ENCODE peak calls at places on chromosomes 12 and 14, in ten cellular contexts. One of them, this sample, is unnamed.

GRCh38 chr14:36449903-36450302 is 70.1 kb downstream of the NKX2-1 start:
- DNase-seq in lower lobe of right lung: no peak
- DNase-seq in BJ: no peak
- DNase-seq in heart right ventricle: no peak
- DNase-seq in HL-60: no peak
- DNase-seq in omental fat pad: no peak
- DNase-seq in A549: peak; percentile 38
- DNase-seq in AG04450: no peak
- DNase-seq in kidney epithelial cell: no peak
- DNase-seq in neural crest cell: no peak
- DNase-seq in this sample: no peak

GRCh38 chr14:38357557-38357956 is 101.7 kb upstream of the CLEC14A start:
- DNase-seq in lower lobe of right lung: no peak
- DNase-seq in BJ: peak; percentile 50
- DNase-seq in heart right ventricle: no peak
- DNase-seq in HL-60: no peak
- DNase-seq in omental fat pad: no peak
- DNase-seq in A549: no peak
- DNase-seq in AG04450: peak; percentile 65
- DNase-seq in kidney epithelial cell: peak; percentile 7
- DNase-seq in neural crest cell: no peak
- DNase-seq in this sample: no peak

GRCh38 chr12:1606021-1606622 is 11.7 kb upstream of the FBXL14 start:
- DNase-seq in lower lobe of right lung: peak; percentile 96
- DNase-seq in BJ: no peak
- DNase-seq in heart right ventricle: peak; percentile 92
- DNase-seq in HL-60: peak; percentile 77
- DNase-seq in omental fat pad: peak; percentile 96
- DNase-seq in A549: peak; percentile 87
- DNase-seq in AG04450: peak; percentile 45
- DNase-seq in kidney epithelial cell: no peak
- DNase-seq in neural crest cell: no peak
- DNase-seq in this sample: peak; percentile 31

GRCh38 chr14:69886843-69887242 is 7.6 kb downstream of the SMOC1 start:
- DNase-seq in lower lobe of right lung: no peak
- DNase-seq in BJ: no peak
- DNase-seq in heart right ventricle: no peak
- DNase-seq in HL-60: no peak
- DNase-seq in omental fat pad: no peak
- DNase-seq in A549: no peak
- DNase-seq in AG04450: no peak
- DNase-seq in kidney epithelial cell: no peak
- DNase-seq in neural crest cell: no peak
- DNase-seq in this sample: no peak

GRCh38 chr14:20327005-20327869 is 5.8 kb downstream of the CCNB1IP1 start:
- DNase-seq in lower lobe of right lung: no peak
- DNase-seq in BJ: no peak
- DNase-seq in heart right ventricle: no peak
- DNase-seq in HL-60: no peak
- DNase-seq in omental fat pad: no peak
- DNase-seq in A549: peak; percentile 74
- DNase-seq in AG04450: peak; percentile 54
- DNase-seq in kidney epithelial cell: no peak
- DNase-seq in neural crest cell: no peak
- DNase-seq in this sample: no peak

GRCh38 chr14:58584383-58584782 is 53.4 kb upstream of the DACT1 start:
- DNase-seq in lower lobe of right lung: no peak
- DNase-seq in BJ: no peak
- DNase-seq in heart right ventricle: no peak
- DNase-seq in HL-60: no peak
- DNase-seq in omental fat pad: no peak
- DNase-seq in A549: no peak
- DNase-seq in AG04450: peak; percentile 47
- DNase-seq in kidney epithelial cell: no peak
- DNase-seq in neural crest cell: no peak
- DNase-seq in this sample: no peak

GRCh38 chr12:68746572-68747180 is 700 bp downstream of the SLC35E3 start:
- DNase-seq in lower lobe of right lung: peak; percentile 71
- DNase-seq in BJ: no peak
- DNase-seq in heart right ventricle: peak; percentile 44
- DNase-seq in HL-60: peak; percentile 20
- DNase-seq in omental fat pad: no peak
- DNase-seq in A549: peak; percentile 51
- DNase-seq in AG04450: peak; percentile 29
- DNase-seq in kidney epithelial cell: peak; percentile 34
- DNase-seq in neural crest cell: no peak
- DNase-seq in this sample: peak; percentile 24

GRCh38 chr12:106223485-106224391 is 24.1 kb downstream of the CKAP4 start:
- DNase-seq in lower lobe of right lung: peak; percentile 72
- DNase-seq in BJ: no peak
- DNase-seq in heart right ventricle: peak; percentile 60
- DNase-seq in HL-60: no peak
- DNase-seq in omental fat pad: no peak
- DNase-seq in A549: peak; percentile 64
- DNase-seq in AG04450: no peak
- DNase-seq in kidney epithelial cell: no peak
- DNase-seq in neural crest cell: peak; percentile 80
- DNase-seq in this sample: peak; percentile 63

GRCh38 chr12:116361404-116362223 is 84.1 kb upstream of the MED13L start:
- DNase-seq in lower lobe of right lung: no peak
- DNase-seq in BJ: no peak
- DNase-seq in heart right ventricle: no peak
- DNase-seq in HL-60: no peak
- DNase-seq in omental fat pad: no peak
- DNase-seq in A549: no peak
- DNase-seq in AG04450: no peak
- DNase-seq in kidney epithelial cell: no peak
- DNase-seq in neural crest cell: no peak
- DNase-seq in this sample: no peak

GRCh38 chr12:87305481-87305880 is 723.7 kb downstream of the C12orf50 start:
- DNase-seq in lower lobe of right lung: no peak
- DNase-seq in BJ: no peak
- DNase-seq in heart right ventricle: no peak
- DNase-seq in HL-60: no peak
- DNase-seq in omental fat pad: no peak
- DNase-seq in A549: no peak
- DNase-seq in AG04450: no peak
- DNase-seq in kidney epithelial cell: no peak
- DNase-seq in neural crest cell: no peak
- DNase-seq in this sample: no peak

GRCh38 chr14:92644166-92644565 is 104.3 kb downstream of the LGMN start:
- DNase-seq in lower lobe of right lung: no peak
- DNase-seq in BJ: peak; percentile 19
- DNase-seq in heart right ventricle: no peak
- DNase-seq in HL-60: no peak
- DNase-seq in omental fat pad: no peak
- DNase-seq in A549: no peak
- DNase-seq in AG04450: no peak
- DNase-seq in kidney epithelial cell: peak; percentile 60
- DNase-seq in neural crest cell: no peak
- DNase-seq in this sample: no peak
- TF ChIP-seq CTCF in lower lobe of right lung: no peak
- TF ChIP-seq CTCF in BJ: no peak
- TF ChIP-seq CTCF in heart right ventricle: no peak
- TF ChIP-seq CTCF in HL-60: no peak
- TF ChIP-seq CTCF in omental fat pad: no peak
- TF ChIP-seq CTCF in A549: no peak
- TF ChIP-seq CTCF in AG04450: no peak
- TF ChIP-seq CTCF in kidney epithelial cell: no peak
- TF ChIP-seq CTCF in neural crest cell: no peak
- TF ChIP-seq CTCF in this sample: no peak

GRCh38 chr12:102891756-102892155 is 25.3 kb downstream of the PAH start:
- DNase-seq in lower lobe of right lung: no peak
- DNase-seq in BJ: no peak
- DNase-seq in heart right ventricle: no peak
- DNase-seq in HL-60: no peak
- DNase-seq in omental fat pad: no peak
- DNase-seq in A549: no peak
- DNase-seq in AG04450: no peak
- DNase-seq in kidney epithelial cell: no peak
- DNase-seq in neural crest cell: no peak
- DNase-seq in this sample: no peak

GRCh38 chr12:102900389-102900788 is 16.7 kb downstream of the PAH start:
- DNase-seq in lower lobe of right lung: no peak
- DNase-seq in BJ: no peak
- DNase-seq in heart right ventricle: no peak
- DNase-seq in HL-60: no peak
- DNase-seq in omental fat pad: no peak
- DNase-seq in A549: no peak
- DNase-seq in AG04450: no peak
- DNase-seq in kidney epithelial cell: no peak
- DNase-seq in neural crest cell: no peak
- DNase-seq in this sample: no peak

GRCh38 chr12:102896067-102896466 is 21.0 kb downstream of the PAH start:
- DNase-seq in lower lobe of right lung: no peak
- DNase-seq in BJ: no peak
- DNase-seq in heart right ventricle: no peak
- DNase-seq in HL-60: no peak
- DNase-seq in omental fat pad: no peak
- DNase-seq in A549: no peak
- DNase-seq in AG04450: no peak
- DNase-seq in kidney epithelial cell: no peak
- DNase-seq in neural crest cell: no peak
- DNase-seq in this sample: no peak
- TF ChIP-seq CTCF in lower lobe of right lung: no peak
- TF ChIP-seq CTCF in BJ: no peak
- TF ChIP-seq CTCF in heart right ventricle: no peak
- TF ChIP-seq CTCF in HL-60: no peak
- TF ChIP-seq CTCF in omental fat pad: no peak
- TF ChIP-seq CTCF in A549: no peak
- TF ChIP-seq CTCF in AG04450: no peak
- TF ChIP-seq CTCF in kidney epithelial cell: no peak
- TF ChIP-seq CTCF in neural crest cell: no peak
- TF ChIP-seq CTCF in this sample: no peak

GRCh38 chr12:41468756-41469155 is 280.6 kb downstream of the PDZRN4 start:
- DNase-seq in lower lobe of right lung: no peak
- DNase-seq in BJ: no peak
- DNase-seq in heart right ventricle: no peak
- DNase-seq in HL-60: no peak
- DNase-seq in omental fat pad: no peak
- DNase-seq in A549: no peak
- DNase-seq in AG04450: no peak
- DNase-seq in kidney epithelial cell: no peak
- DNase-seq in neural crest cell: no peak
- DNase-seq in this sample: no peak
- TF ChIP-seq CTCF in lower lobe of right lung: no peak
- TF ChIP-seq CTCF in BJ: no peak
- TF ChIP-seq CTCF in heart right ventricle: no peak
- TF ChIP-seq CTCF in HL-60: no peak
- TF ChIP-seq CTCF in omental fat pad: no peak
- TF ChIP-seq CTCF in A549: no peak
- TF ChIP-seq CTCF in AG04450: no peak
- TF ChIP-seq CTCF in kidney epithelial cell: no peak
- TF ChIP-seq CTCF in neural crest cell: no peak
- TF ChIP-seq CTCF in this sample: no peak

GRCh38 chr12:90331821-90332220 is 623.2 kb downstream of the CCER1 start:
- DNase-seq in lower lobe of right lung: no peak
- DNase-seq in BJ: no peak
- DNase-seq in heart right ventricle: no peak
- DNase-seq in HL-60: no peak
- DNase-seq in omental fat pad: no peak
- DNase-seq in A549: no peak
- DNase-seq in AG04450: no peak
- DNase-seq in kidney epithelial cell: no peak
- DNase-seq in neural crest cell: no peak
- DNase-seq in this sample: no peak
- TF ChIP-seq CTCF in lower lobe of right lung: no peak
- TF ChIP-seq CTCF in BJ: no peak
- TF ChIP-seq CTCF in heart right ventricle: no peak
- TF ChIP-seq CTCF in HL-60: no peak
- TF ChIP-seq CTCF in omental fat pad: no peak
- TF ChIP-seq CTCF in A549: no peak
- TF ChIP-seq CTCF in AG04450: no peak
- TF ChIP-seq CTCF in kidney epithelial cell: no peak
- TF ChIP-seq CTCF in neural crest cell: no peak
- TF ChIP-seq CTCF in this sample: no peak

GRCh38 chr12:58172433-58173073 is 231.2 kb downstream of the ATP23 start:
- DNase-seq in lower lobe of right lung: no peak
- DNase-seq in BJ: no peak
- DNase-seq in heart right ventricle: no peak
- DNase-seq in HL-60: no peak
- DNase-seq in omental fat pad: no peak
- DNase-seq in A549: no peak
- DNase-seq in AG04450: no peak
- DNase-seq in kidney epithelial cell: no peak
- DNase-seq in neural crest cell: no peak
- DNase-seq in this sample: no peak

GRCh38 chr12:58174316-58174715 is 232.9 kb downstream of the ATP23 start:
- DNase-seq in lower lobe of right lung: no peak
- DNase-seq in BJ: no peak
- DNase-seq in heart right ventricle: no peak
- DNase-seq in HL-60: no peak
- DNase-seq in omental fat pad: no peak
- DNase-seq in A549: no peak
- DNase-seq in AG04450: no peak
- DNase-seq in kidney epithelial cell: no peak
- DNase-seq in neural crest cell: no peak
- DNase-seq in this sample: no peak

GRCh38 chr12:58171914-58172313 is 230.5 kb downstream of the ATP23 start:
- DNase-seq in lower lobe of right lung: no peak
- DNase-seq in BJ: no peak
- DNase-seq in heart right ventricle: no peak
- DNase-seq in HL-60: no peak
- DNase-seq in omental fat pad: no peak
- DNase-seq in A549: no peak
- DNase-seq in AG04450: no peak
- DNase-seq in kidney epithelial cell: no peak
- DNase-seq in neural crest cell: no peak
- DNase-seq in this sample: no peak

GRCh38 chr12:58177366-58177765 is 236.0 kb downstream of the ATP23 start:
- DNase-seq in lower lobe of right lung: no peak
- DNase-seq in BJ: no peak
- DNase-seq in heart right ventricle: no peak
- DNase-seq in HL-60: no peak
- DNase-seq in omental fat pad: no peak
- DNase-seq in A549: no peak
- DNase-seq in AG04450: no peak
- DNase-seq in kidney epithelial cell: no peak
- DNase-seq in neural crest cell: no peak
- DNase-seq in this sample: no peak

DNA sequence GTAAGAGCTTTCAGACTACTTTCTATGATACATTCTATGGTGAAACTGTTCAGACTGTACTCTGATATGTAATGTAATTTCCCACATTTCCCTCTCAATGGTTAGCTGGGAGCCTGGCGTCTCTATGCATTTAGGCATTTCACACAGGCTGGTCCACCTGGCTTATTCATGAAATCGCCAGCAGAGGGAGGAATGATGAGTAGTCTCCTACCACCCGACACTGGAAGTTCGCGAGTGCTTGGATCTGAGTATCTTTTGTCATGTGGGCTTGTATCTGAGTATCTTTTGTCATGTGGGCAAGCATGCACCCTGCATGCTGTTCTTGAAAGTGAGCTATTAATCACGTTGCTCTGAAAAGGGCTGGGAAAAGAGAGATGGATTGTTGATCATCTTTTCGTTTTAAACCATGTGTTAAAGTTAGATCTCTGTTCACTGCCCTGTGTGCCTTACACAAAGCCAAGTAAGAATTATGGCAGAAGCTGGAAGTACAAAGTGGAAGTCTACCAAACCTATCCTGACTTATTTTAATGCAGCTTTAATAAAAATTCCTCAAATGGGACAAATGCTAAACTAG is 235.0 kb downstream of the ATP23 start:
- DNase-seq in lower lobe of right lung: no peak
- DNase-seq in BJ: no peak
- DNase-seq in heart right ventricle: no peak
- DNase-seq in HL-60: peak; percentile 1
- DNase-seq in omental fat pad: no peak
- DNase-seq in A549: peak; percentile 65
- DNase-seq in AG04450: no peak
- DNase-seq in kidney epithelial cell: no peak
- DNase-seq in neural crest cell: peak; percentile 53
- DNase-seq in this sample: no peak
- TF ChIP-seq CTCF in lower lobe of right lung: peak; percentile 49
- TF ChIP-seq CTCF in BJ: peak; percentile 50
- TF ChIP-seq CTCF in heart right ventricle: peak; percentile 67
- TF ChIP-seq CTCF in HL-60: peak; percentile 42
- TF ChIP-seq CTCF in omental fat pad: no peak
- TF ChIP-seq CTCF in A549: peak; percentile 36
- TF ChIP-seq CTCF in AG04450: peak; percentile 44
- TF ChIP-seq CTCF in kidney epithelial cell: peak; percentile 31
- TF ChIP-seq CTCF in neural crest cell: peak; percentile 68
- TF ChIP-seq CTCF in this sample: no peak